ENCODE peak calls at places on chromosomes 12 and 14, in four cellular contexts. K is HuH-7.5, Y is aorta, B is cerebellar cortex. X is an unnamed sample.

GRCh38 chr14:103871596-103872480 is 24.5 kb upstream of the PPP1R13B start:
- DNase-seq in K (no peak), Y (peak), B (peak), X (no peak)

GRCh38 chr14:78345346-78345745 is 175.2 kb downstream of the NRXN3 start:
- DNase-seq in K (no peak), Y (no peak), B (no peak), X (no peak)

GRCh38 chr12:6199531-6200265 is 502 bp upstream of the CD9 start:
- DNase-seq in K (peak), Y (peak), B (peak), X (no peak)

GRCh38 chr14:75979071-75979571 is 2.7 kb downstream of the TGFB3 start:
- DNase-seq in K (peak), Y (no peak), B (no peak), X (peak)

GRCh38 chr14:106837870-106838269 is 1311.5 kb downstream of the TMEM121 start:
- DNase-seq in K (no peak), Y (no peak), B (no peak), X (no peak)

GRCh38 chr12:27639265-27639664 is 57.0 kb upstream of the REP15 start:
- DNase-seq in K (no peak), Y (no peak), B (no peak), X (no peak)

GRCh38 chr14:89121961-89122675 is 294.9 kb downstream of the FOXN3 start:
- DNase-seq in K (no peak), Y (no peak), B (no peak), X (no peak)

GRCh38 chr14:57212919-57213318 is 55.8 kb downstream of the EXOC5 start:
- DNase-seq in K (no peak), Y (no peak), B (no peak), X (no peak)

GRCh38 chr14:63174760-63175191 is 29.5 kb upstream of the RHOJ start:
- DNase-seq in K (peak), Y (no peak), B (peak), X (no peak)

GRCh38 chr12:89469361-89469760 is 55.2 kb downstream of the GALNT4 start:
- DNase-seq in K (no peak), Y (no peak), B (no peak), X (no peak)

GRCh38 chr14:22383515-22384166 is 205.4 kb downstream of the DAD1 start:
- DNase-seq in K (no peak), Y (no peak), B (no peak), X (no peak)

GRCh38 chr14:34361504-34362011 is 100.5 kb downstream of the SPTSSA start:
- DNase-seq in K (no peak), Y (no peak), B (no peak), X (no peak)

GRCh38 chr14:54796961-54797360 is 105.7 kb downstream of the GCH1 start:
- DNase-seq in K (no peak), Y (no peak), B (no peak), X (no peak)

X was measured in nucleus accumbens.